ENCODE peak calls at places on chromosomes 13 and 19, in four cellular contexts. F is fibroblast of lung, P is SK-N-SH, B is neural progenitor cell. H is an unnamed sample.
A peak's percentile ranks its signal among the peaks of the same experiment; 100 is the strongest.

GRCh38 chr19:800360-801029 is 3.2 kb downstream of the PTBP1 start:
- DNase-seq in P (peak; percentile 47), F (no peak), B (no peak), H (no peak)

GRCh38 chr13:108597943-108598342 is 31.5 kb upstream of the MYO16 start:
- DNase-seq in F (no peak), B (no peak), P (no peak), H (no peak)

GRCh38 chr13:113907637-113908617 is 44.1 kb upstream of the GAS6 start:
- DNase-seq in B (no peak), F (peak; percentile 60), P (no peak), H (no peak)

GRCh38 chr13:71864094-71864980 is 2.7 kb downstream of the DACH1 start:
- DNase-seq in P (peak; percentile 68), B (peak; percentile 87), F (peak; percentile 43), H (no peak)

GRCh38 chr13:35978607-35979316 is 152.4 kb downstream of the DCLK1 start:
- DNase-seq in P (peak; percentile 54), F (peak; percentile 86), B (peak; percentile 46), H (peak; percentile 72)

GRCh38 chr13:110523838-110524237 is 37.7 kb downstream of the RAB20 start:
- DNase-seq in B (no peak), P (no peak), F (no peak), H (no peak)

GRCh38 chr19:32708457-32708856 is 11.1 kb upstream of the TDRD12 start:
- DNase-seq in P (no peak), F (no peak), B (no peak), H (no peak)

GRCh38 chr19:18278521-18279265 is 2.7 kb downstream of the JUND start:
- DNase-seq in P (no peak), B (no peak), F (no peak), H (no peak)

GRCh38 chr19:46697142-46697960 is 19.6 kb downstream of the PRKD2 start:
- DNase-seq in F (peak; percentile 71), P (peak; percentile 72), B (peak; percentile 97), H (peak; percentile 75)

GRCh38 chr13:53601181-53601580 is 572.6 kb downstream of the OLFM4 start:
- DNase-seq in B (no peak), P (no peak), F (no peak), H (no peak)

GRCh38 chr13:112686987-112687386 is 2.9 kb upstream of the ATP11A start:
- DNase-seq in B (no peak), P (no peak), F (no peak), H (no peak)

GRCh38 chr19:16017138-16017490 is 59.2 kb upstream of the TPM4 start:
- DNase-seq in P (peak; percentile 7), B (no peak), F (no peak), H (no peak)

GRCh38 chr13:106917673-106918652 is 350.0 kb upstream of the ARGLU1 start:
- DNase-seq in F (peak; percentile 86), P (peak; percentile 91), B (peak; percentile 91), H (no peak)

GRCh38 chr13:74134226-74134776 is at the start of gene KLF12:
- DNase-seq in F (peak; percentile 95), P (peak; percentile 90), B (peak; percentile 95), H (no peak)

GRCh38 chr13:40116008-40116407 is 460.5 kb downstream of the COG6 start:
- DNase-seq in F (peak; percentile 87), B (no peak), P (no peak), H (no peak)

GRCh38 chr19:6811906-6812305 is 39.4 kb downstream of the VAV1 start:
- DNase-seq in P (peak; percentile 73), F (peak; percentile 37), B (no peak), H (peak; percentile 50)

GRCh38 chr13:65497265-65497664 is 1732.9 kb downstream of the PCDH9 start:
- DNase-seq in P (no peak), F (no peak), B (no peak), H (no peak)

GRCh38 chr13:95745752-95746151 is 68.8 kb downstream of the DNAJC3 start:
- DNase-seq in P (no peak), B (no peak), F (no peak), H (no peak)

GRCh38 chr13:44271031-44271433 is 102.6 kb upstream of the SERP2 start:
- DNase-seq in P (no peak), F (peak; percentile 84), B (no peak), H (no peak)

GRCh38 chr19:31784631-31785237 is 435.5 kb upstream of the TSHZ3 start:
- DNase-seq in P (no peak), B (peak; percentile 39), F (peak; percentile 1), H (no peak)

GRCh38 chr19:51258165-51258564 is 7.3 kb downstream of the SIGLECL1 start:
- DNase-seq in B (no peak), P (no peak), F (no peak), H (no peak)

GRCh38 chr13:77386046-77386445 is 59.2 kb upstream of the MYCBP2 start:
- DNase-seq in P (no peak), B (no peak), F (no peak), H (no peak)

GRCh38 chr19:7287716-7288115 is 6.5 kb downstream of the INSR start:
- DNase-seq in F (no peak), B (no peak), P (no peak), H (no peak)

GRCh38 chr19:40614595-40615411 is 13.6 kb downstream of the LTBP4 start:
- DNase-seq in B (peak; percentile 92), P (peak; percentile 51), F (peak; percentile 98), H (peak; percentile 73)

GRCh38 chr19:36152061-36152885 is at the start of gene COX7A1:
- DNase-seq in P (no peak), B (no peak), F (peak; percentile 42), H (no peak)

GRCh38 chr13:44259045-44260042 is 114.3 kb upstream of the SERP2 start:
- DNase-seq in B (no peak), P (peak; percentile 33), F (peak; percentile 45), H (no peak)

GRCh38 chr13:112131740-112132113 is 64.8 kb downstream of the SOX1 start:
- DNase-seq in B (no peak), F (no peak), P (no peak), H (no peak)

GRCh38 chr19:46660008-46660517 is 919 bp downstream of the DACT3 start:
- DNase-seq in P (peak; percentile 81), B (peak; percentile 71), F (no peak), H (no peak)

DNA sequence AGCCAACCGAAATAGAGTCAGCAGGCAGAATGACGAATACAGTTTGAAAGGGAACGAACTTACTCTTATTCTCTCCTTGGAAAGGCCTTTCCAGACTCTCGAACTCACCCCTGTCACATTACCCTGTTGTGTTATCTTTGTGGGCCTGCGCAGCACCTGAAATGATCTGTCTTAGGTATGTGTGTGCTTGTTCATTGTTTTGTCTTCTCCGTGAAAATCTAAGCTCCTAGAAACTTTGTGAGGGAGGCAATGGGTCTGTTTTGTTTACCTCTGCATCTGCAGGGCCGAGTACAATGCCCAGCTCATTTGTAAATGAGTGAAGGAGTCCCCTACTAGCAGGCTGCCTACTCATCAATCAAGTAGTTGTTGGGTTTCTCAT is 19.6 kb downstream of the HMGB1 start:
- DNase-seq in F (no peak), B (peak; percentile 40), P (no peak), H (no peak)
- H3K4me3 ChIP-seq in F (peak overlapping the region; percentile 30), B (peak overlapping the region; percentile 16), P (no peak overlapping the region), H (no peak overlapping the region)

GRCh38 chr19:10237702-10238101 is 6.6 kb upstream of the S1PR2 start:
- DNase-seq in B (no peak), P (no peak), F (no peak), H (no peak)
- H3K9ac ChIP-seq in B (no peak overlapping the region), P (no peak overlapping the region), F (peak overlapping the region; percentile 40), H (no peak overlapping the region)

DNA sequence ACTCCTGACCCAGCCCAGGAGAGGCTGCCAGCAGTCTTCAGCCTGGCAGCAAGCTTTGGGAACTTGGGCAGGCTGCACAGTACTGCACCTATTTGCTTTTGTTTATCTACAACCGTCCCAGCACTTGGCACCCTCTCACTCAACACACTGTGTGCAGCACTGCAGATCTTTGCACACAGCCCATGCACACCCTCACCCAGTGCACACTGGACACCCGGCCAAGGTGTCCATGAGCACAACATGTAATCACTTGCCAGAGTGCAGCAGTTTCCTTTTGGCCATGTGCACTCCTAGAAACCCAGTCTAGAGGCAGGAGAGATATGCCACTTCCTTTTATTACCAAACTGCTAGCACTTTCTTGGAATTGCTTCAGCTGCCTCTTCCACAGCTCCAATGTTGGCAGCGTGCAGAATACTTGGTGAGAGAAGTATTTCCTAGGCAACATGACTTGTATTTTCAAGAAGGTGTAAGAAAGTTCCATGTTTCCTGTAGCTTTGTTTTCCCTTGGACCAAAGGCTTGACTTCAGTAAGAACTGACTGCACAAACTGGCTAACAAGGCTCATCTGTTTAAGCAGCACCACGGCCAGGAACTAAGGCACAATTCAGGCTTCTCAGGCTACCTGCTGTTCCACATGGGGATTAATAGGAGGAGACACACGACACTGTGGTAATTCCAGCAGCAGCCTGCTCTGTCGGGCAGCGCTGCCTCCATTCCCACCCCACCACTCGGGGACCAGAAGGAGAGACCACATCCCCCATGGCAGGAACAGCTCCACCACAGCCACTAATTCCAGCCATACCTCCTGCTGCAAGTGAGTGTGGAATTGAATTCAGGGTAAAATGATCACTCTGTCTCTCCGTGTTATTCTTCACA is 15.3 kb downstream of the ATP7B start:
- DNase-seq in F (peak; percentile 19), P (no peak), B (peak; percentile 55), H (no peak)
- H3K4me3 ChIP-seq in F (no peak overlapping the region), P (no peak overlapping the region), B (no peak overlapping the region), H (no peak overlapping the region)

GRCh38 chr13:79458436-79458835 is 22.5 kb upstream of the NDFIP2 start:
- DNase-seq in P (no peak), B (no peak), F (no peak), H (no peak)

GRCh38 chr13:79456656-79457365 is 24.1 kb upstream of the NDFIP2 start:
- DNase-seq in P (no peak), F (no peak), B (no peak), H (no peak)

GRCh38 chr13:79456051-79456450 is 24.9 kb upstream of the NDFIP2 start:
- DNase-seq in P (no peak), B (no peak), F (no peak), H (no peak)

GRCh38 chr13:79457390-79457789 is 23.6 kb upstream of the NDFIP2 start:
- DNase-seq in P (no peak), F (no peak), B (no peak), H (no peak)

DNA sequence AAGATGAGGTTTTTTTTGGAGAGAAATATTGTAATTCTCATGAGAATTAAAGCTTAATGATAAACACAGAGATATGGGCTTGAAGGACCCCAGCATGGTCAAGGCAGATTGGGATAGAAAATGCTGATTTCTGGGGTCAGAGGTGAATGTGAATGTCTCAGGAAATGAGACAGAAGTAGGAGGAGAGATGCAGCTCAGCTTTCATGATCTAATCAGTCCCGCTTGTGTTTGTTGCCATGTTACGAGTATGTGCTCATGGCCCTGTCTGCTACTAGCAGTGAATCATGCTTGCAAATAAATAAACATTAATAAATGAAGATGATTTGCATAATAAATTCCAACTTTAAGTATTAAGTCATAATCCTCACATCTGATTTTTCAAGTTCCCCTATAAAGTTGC is 23.0 kb upstream of the NDFIP2 start:
- DNase-seq in P (no peak), B (no peak), F (peak; percentile 77), H (no peak)
- H3K9ac ChIP-seq in P (no peak overlapping the region), B (no peak overlapping the region), F (no peak overlapping the region), H (no peak overlapping the region)

H was measured in SK-N-MC.